ENCODE peak calls at places on chromosome 18, in four cellular contexts. B is A549, M is HepG2, Q is GM12878. S is an unnamed sample.

GRCh38 chr18:48138660-48139426 is 208.4 kb upstream of the SMAD2 start:
- DNase-seq in B (no peak), M (no peak), Q (no peak), S (no peak)

GRCh38 chr18:48714873-48715272 is 176.0 kb downstream of the CTIF start:
- DNase-seq in B (no peak), M (no peak), Q (no peak), S (no peak)

GRCh38 chr18:45059695-45060094 is 379.0 kb downstream of the SETBP1 start:
- DNase-seq in B (peak), M (no peak), Q (no peak), S (peak)

GRCh38 chr18:40004246-40004645 is 1950.8 kb upstream of the PIK3C3 start:
- DNase-seq in B (no peak), M (no peak), Q (no peak), S (no peak)

GRCh38 chr18:38611036-38611964 is 1045.7 kb upstream of the CELF4 start:
- DNase-seq in B (no peak), M (no peak), Q (peak), S (no peak)

GRCh38 chr18:76689646-76690264 is 132.6 kb upstream of the ZNF236 start:
- DNase-seq in B (no peak), M (no peak), Q (no peak), S (no peak)

GRCh38 chr18:24402209-24402785 is 4.7 kb upstream of the OSBPL1A start:
- DNase-seq in B (no peak), M (no peak), Q (no peak), S (no peak)

GRCh38 chr18:79680100-79680879 is 687 bp downstream of the CTDP1 start:
- DNase-seq in B (peak), M (peak), Q (no peak), S (peak)

GRCh38 chr18:11885278-11885991 is 22.7 kb downstream of the MPPE1 start:
- DNase-seq in B (no peak), M (peak), Q (no peak), S (no peak)

GRCh38 chr18:28584726-28585125 is 407.8 kb upstream of the CDH2 start:
- DNase-seq in B (no peak), M (no peak), Q (no peak), S (no peak)

GRCh38 chr18:2963048-2963447 is 49.9 kb downstream of the LPIN2 start:
- DNase-seq in B (no peak), M (no peak), Q (no peak), S (no peak)

GRCh38 chr18:79597176-79598045 is 82.2 kb upstream of the CTDP1 start:
- DNase-seq in B (no peak), M (no peak), Q (no peak), S (no peak)

GRCh38 chr18:76493213-76494107 is 1.6 kb downstream of the ZNF516 start:
- DNase-seq in B (peak), M (peak), Q (no peak), S (peak)

GRCh38 chr18:9707381-9708056 is 582 bp upstream of the RAB31 start:
- DNase-seq in B (no peak), M (no peak), Q (no peak), S (no peak)

GRCh38 chr18:38459086-38459485 is 893.5 kb upstream of the CELF4 start:
- DNase-seq in B (no peak), M (no peak), Q (no peak), S (no peak)

GRCh38 chr18:62037989-62038778 is 145.4 kb upstream of the RNF152 start:
- DNase-seq in B (no peak), M (no peak), Q (no peak), S (no peak)

GRCh38 chr18:13191779-13192178 is 26.8 kb upstream of the LDLRAD4 start:
- DNase-seq in B (no peak), M (peak), Q (no peak), S (no peak)

GRCh38 chr18:74944676-74945075 is 264.3 kb downstream of the PTGR3 start:
- DNase-seq in B (peak), M (no peak), Q (no peak), S (no peak)

GRCh38 chr18:21741511-21742322 is 1.1 kb downstream of the MIB1 start:
- DNase-seq in B (no peak), M (no peak), Q (no peak), S (no peak)

GRCh38 chr18:79439201-79440023 is 43.7 kb downstream of the NFATC1 start:
- DNase-seq in B (no peak), M (no peak), Q (no peak), S (peak)

GRCh38 chr18:55239764-55240163 is 280.5 kb upstream of the CCDC68 start:
- DNase-seq in B (no peak), M (no peak), Q (no peak), S (no peak)

GRCh38 chr18:10715791-10716190 is 190.0 kb downstream of the NAPG start:
- DNase-seq in B (peak), M (no peak), Q (no peak), S (no peak)

GRCh38 chr18:12258719-12259705 is 4.9 kb downstream of the CIDEA start:
- DNase-seq in B (no peak), M (no peak), Q (no peak), S (no peak)

GRCh38 chr18:79919089-79919488 is 32.4 kb downstream of the SLC66A2 start:
- DNase-seq in B (no peak), M (no peak), Q (no peak), S (no peak)

GRCh38 chr18:8413751-8414150 is 195.5 kb upstream of the RAB12 start:
- DNase-seq in B (no peak), M (no peak), Q (no peak), S (no peak)

GRCh38 chr18:47883771-47884413 is 46.6 kb downstream of the SMAD2 start:
- DNase-seq in B (no peak), M (no peak), Q (no peak), S (no peak)

GRCh38 chr18:63313409-63313917 is 6.1 kb downstream of the BCL2 start:
- DNase-seq in B (no peak), M (no peak), Q (no peak), S (no peak)

GRCh38 chr18:53771664-53772063 is 452.8 kb downstream of the MBD2 start:
- DNase-seq in B (no peak), M (no peak), Q (no peak), S (no peak)

GRCh38 chr18:61570070-61570469 is 236.8 kb downstream of the CDH20 start:
- DNase-seq in B (no peak), M (no peak), Q (no peak), S (no peak)

GRCh38 chr18:74360852-74361640 is 45.4 kb downstream of the C18orf63 start:
- DNase-seq in B (no peak), M (no peak), Q (no peak), S (peak)

GRCh38 chr18:33578371-33579146 is 540 bp downstream of the ASXL3 start:
- DNase-seq in B (no peak), M (peak), Q (no peak), S (no peak)

DNA sequence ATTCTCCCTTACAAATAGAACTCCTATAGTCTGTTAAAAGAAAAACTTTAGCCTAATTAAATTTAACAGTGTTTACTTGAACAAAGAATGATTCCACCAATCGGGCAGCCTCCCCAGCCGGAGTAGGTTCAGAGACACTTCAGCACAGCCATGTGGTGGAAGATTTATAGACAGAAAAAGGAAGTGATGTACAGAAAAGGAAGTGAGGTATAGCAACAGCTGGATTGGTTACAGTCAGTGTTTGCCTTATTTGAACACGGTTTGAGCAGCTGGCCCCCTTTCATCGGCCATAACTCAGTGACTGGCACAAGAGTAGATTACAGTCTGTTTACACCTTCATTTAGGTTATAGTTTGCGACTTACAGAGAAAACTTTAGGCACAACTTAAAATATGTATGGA is 2.1 kb upstream of the SKA1 start:
- DNase-seq in B (no peak), M (no peak), Q (no peak), S (no peak)
- TF ChIP-seq KDM1A in B (no peak), M (no peak), Q (no peak), S (no peak)

GRCh38 chr18:29841631-29842030 is 1200.9 kb downstream of the DSC3 start:
- DNase-seq in B (no peak), M (no peak), Q (no peak), S (no peak)
- TF ChIP-seq SMC3 in B (no peak), M (no peak), Q (no peak), S (no peak)

DNA sequence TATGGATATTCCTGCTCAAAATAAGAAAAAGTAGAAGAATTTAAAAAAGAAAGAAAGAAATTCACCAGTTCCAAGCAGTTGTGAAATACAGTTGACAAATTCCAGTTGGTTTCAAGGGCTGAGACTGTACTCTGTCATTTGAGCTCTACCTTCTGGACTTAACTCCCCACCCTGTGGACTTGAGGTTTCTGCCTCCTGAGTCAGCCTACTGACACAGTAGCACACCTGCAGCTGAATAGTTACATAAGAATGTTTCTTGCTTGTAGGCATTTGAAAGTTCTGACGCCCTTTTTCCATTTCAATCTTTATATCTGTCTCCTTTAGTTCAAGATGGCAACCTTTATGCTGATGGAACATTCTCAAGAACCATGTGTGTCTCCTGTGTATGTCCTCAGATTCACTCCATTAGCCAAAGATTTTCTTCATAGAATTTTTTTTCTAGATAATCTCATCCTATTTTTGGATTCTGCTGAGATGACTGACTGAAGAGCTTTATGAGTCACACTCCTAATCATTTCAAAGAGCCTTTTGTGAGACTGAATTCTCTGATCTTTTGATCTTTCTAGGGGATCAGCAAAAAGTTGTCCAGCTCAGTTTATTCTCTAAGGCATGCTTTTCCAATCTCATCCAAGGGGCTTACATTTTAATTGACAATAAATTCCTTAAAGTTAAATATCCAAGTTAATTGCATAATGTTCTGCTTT is 19.1 kb downstream of the NETO1 start:
- DNase-seq in B (no peak), M (no peak), Q (no peak), S (no peak)
- TF ChIP-seq KDM1A in B (no peak), M (no peak), Q (no peak), S (no peak)

GRCh38 chr18:35755369-35755768 is 173.8 kb downstream of the GALNT1 start:
- DNase-seq in B (no peak), M (no peak), Q (no peak), S (no peak)
- TF ChIP-seq SMC3 in B (no peak), M (no peak), Q (no peak), S (no peak)

GRCh38 chr18:26301681-26302080 is 75.4 kb downstream of the TAF4B start:
- DNase-seq in B (no peak), M (no peak), Q (no peak), S (no peak)
- TF ChIP-seq KDM1A in B (no peak), M (no peak), Q (no peak), S (no peak)

S was measured in K562.